ENCODE peak calls at places on chromosomes 2 and 18, in five cellular contexts. A, P, Q, S and B are unnamed samples.

GRCh38 chr2:46337208-46337994 is 40.2 kb downstream of the EPAS1 start:
- DNase-seq in A (no peak), P (no peak), Q (no peak), S (peak; percentile 22), B (no peak)

GRCh38 chr2:146392191-146392590 is 1452.6 kb upstream of the ACVR2A start:
- DNase-seq in A (no peak), P (no peak), Q (no peak), S (no peak), B (no peak)

GRCh38 chr2:233353769-233354499 is at the start of gene DGKD:
- DNase-seq in A (peak; percentile 49), P (peak; percentile 76), Q (no peak), S (peak; percentile 98), B (no peak)

GRCh38 chr2:202109737-202110184 is 36.7 kb downstream of the KIAA2012 start:
- DNase-seq in A (no peak), P (no peak), Q (no peak), S (peak; percentile 74), B (no peak)

GRCh38 chr2:190481339-190481738 is 53.2 kb downstream of the NEMP2 start:
- DNase-seq in A (no peak), P (no peak), Q (no peak), S (no peak), B (no peak)

GRCh38 chr2:64697286-64698023 is 43.7 kb upstream of the SERTAD2 start:
- DNase-seq in A (no peak), P (no peak), Q (no peak), S (no peak), B (no peak)

GRCh38 chr18:56321470-56321869 is 316.9 kb downstream of the TXNL1 start:
- DNase-seq in A (no peak), P (no peak), Q (no peak), S (no peak), B (no peak)

GRCh38 chr2:109609352-109610024 is 4.3 kb downstream of the SEPTIN10 start:
- DNase-seq in A (no peak), P (no peak), Q (peak; percentile 82), S (peak; percentile 15), B (no peak)

GRCh38 chr2:215826838-215827441 is 186.4 kb downstream of the MREG start:
- DNase-seq in A (no peak), P (no peak), Q (no peak), S (no peak), B (no peak)

GRCh38 chr2:227615906-227616305 is 1.3 kb upstream of the SCYGR3 start:
- DNase-seq in A (no peak), P (no peak), Q (no peak), S (no peak), B (no peak)

GRCh38 chr2:25165992-25166618 is 2.3 kb downstream of the POMC start:
- DNase-seq in A (no peak), P (peak; percentile 26), Q (peak; percentile 21), S (no peak), B (no peak)

GRCh38 chr18:76955529-76956170 is 133.3 kb downstream of the ZNF236 start:
- DNase-seq in A (no peak), P (no peak), Q (no peak), S (no peak), B (no peak)

GRCh38 chr18:39414009-39414700 is 1848.6 kb upstream of the CELF4 start:
- DNase-seq in A (no peak), P (no peak), Q (peak; percentile 90), S (peak; percentile 10), B (no peak)

GRCh38 chr2:24105816-24106215 is 17.3 kb downstream of the PFN4 start:
- DNase-seq in A (no peak), P (no peak), Q (no peak), S (no peak), B (no peak)

GRCh38 chr2:54588244-54588899 is 132.2 kb downstream of the SPTBN1 start:
- DNase-seq in A (no peak), P (no peak), Q (no peak), S (no peak), B (no peak)

GRCh38 chr18:60891936-60892335 is 441.3 kb upstream of the CDH20 start:
- DNase-seq in A (no peak), P (no peak), Q (no peak), S (no peak), B (no peak)

GRCh38 chr2:32538735-32539134 is 89.1 kb upstream of the TTC27 start:
- DNase-seq in A (no peak), P (no peak), Q (no peak), S (no peak), B (no peak)

GRCh38 chr2:207385076-207385475 is 144.7 kb upstream of the CREB1 start:
- DNase-seq in A (no peak), P (no peak), Q (no peak), S (no peak), B (no peak)

GRCh38 chr18:31410716-31411483 is 34.3 kb downstream of the DSG4 start:
- DNase-seq in A (no peak), P (no peak), Q (no peak), S (no peak), B (no peak)

GRCh38 chr2:102072741-102073140 is 69.8 kb upstream of the IL1R1 start:
- DNase-seq in A (no peak), P (no peak), Q (no peak), S (no peak), B (no peak)

GRCh38 chr2:169344736-169345506 is 17.4 kb downstream of the LRP2 start:
- DNase-seq in A (no peak), P (no peak), Q (no peak), S (no peak), B (no peak)

GRCh38 chr2:63977904-63978303 is 41.3 kb downstream of the VPS54 start:
- DNase-seq in A (no peak), P (no peak), Q (no peak), S (no peak), B (no peak)

GRCh38 chr2:223959688-223960087 is 2.4 kb downstream of the MRPL44 start:
- DNase-seq in A (no peak), P (no peak), Q (no peak), S (peak; percentile 44), B (no peak)

GRCh38 chr2:124171472-124172063 is 146.5 kb downstream of the CNTNAP5 start:
- DNase-seq in A (no peak), P (no peak), Q (no peak), S (no peak), B (no peak)

GRCh38 chr2:172740871-172741270 is 5.2 kb downstream of the RAPGEF4 start:
- DNase-seq in A (no peak), P (no peak), Q (no peak), S (no peak), B (no peak)

GRCh38 chr2:208278549-208278948 is 12.5 kb downstream of the PIKFYVE start:
- DNase-seq in A (no peak), P (no peak), Q (no peak), S (no peak), B (no peak)

GRCh38 chr2:215917953-215918620 is 95.3 kb downstream of the MREG start:
- DNase-seq in A (no peak), P (no peak), Q (no peak), S (peak; percentile 56), B (no peak)